ENCODE peak calls at places on chromosomes 13 and 19, in five cellular contexts. M, I, Q, K and E are unnamed samples.

GRCh38 chr13:21894091-21894490 is 223.2 kb downstream of the FGF9 start:
- DNase-seq in M (no peak), I (no peak), Q (no peak), K (no peak), E (peak; percentile 78)

GRCh38 chr19:2089001-2089711 is 7.0 kb downstream of the MOB3A start:
- DNase-seq in K (no peak), I (peak; percentile 65), M (no peak), Q (no peak), E (no peak)

GRCh38 chr13:85864963-85865530 is 65.8 kb upstream of the SLITRK6 start:
- DNase-seq in Q (no peak), M (no peak), K (peak; percentile 10), I (no peak), E (no peak)

GRCh38 chr13:45870232-45870631 is 18.7 kb upstream of the SIAH3 start:
- DNase-seq in I (no peak), K (no peak), Q (no peak), M (no peak), E (no peak)

GRCh38 chr13:50257646-50258045 is 242.4 kb downstream of the KCNRG start:
- DNase-seq in Q (no peak), I (no peak), K (no peak), M (no peak), E (no peak)

GRCh38 chr13:20331949-20332348 is 99.8 kb upstream of the GJB6 start:
- DNase-seq in I (no peak), K (no peak), M (no peak), Q (no peak), E (no peak)

GRCh38 chr13:104014803-104015645 is 948.8 kb upstream of the SLC10A2 start:
- DNase-seq in Q (no peak), I (no peak), M (no peak), K (no peak), E (no peak)

GRCh38 chr19:4295972-4296771 is 6.0 kb downstream of the TMIGD2 start:
- DNase-seq in Q (peak; percentile 38), K (no peak), M (no peak), I (no peak), E (peak; percentile 22)

GRCh38 chr19:8585894-8586750 is 8.9 kb upstream of the MYO1F start:
- DNase-seq in Q (peak; percentile 61), M (no peak), K (peak; percentile 49), I (no peak), E (peak; percentile 66)

GRCh38 chr13:75251188-75251587 is 230.8 kb downstream of the TBC1D4 start:
- DNase-seq in M (no peak), K (no peak), Q (no peak), I (no peak), E (no peak)

GRCh38 chr13:24381539-24382265 is 72.3 kb downstream of the C1QTNF9 start:
- DNase-seq in M (no peak), Q (no peak), I (no peak), K (no peak), E (no peak)

GRCh38 chr19:32555786-32556185 is 25.2 kb upstream of the PDCD5 start:
- DNase-seq in I (no peak), M (no peak), Q (no peak), K (no peak), E (no peak)

DNA sequence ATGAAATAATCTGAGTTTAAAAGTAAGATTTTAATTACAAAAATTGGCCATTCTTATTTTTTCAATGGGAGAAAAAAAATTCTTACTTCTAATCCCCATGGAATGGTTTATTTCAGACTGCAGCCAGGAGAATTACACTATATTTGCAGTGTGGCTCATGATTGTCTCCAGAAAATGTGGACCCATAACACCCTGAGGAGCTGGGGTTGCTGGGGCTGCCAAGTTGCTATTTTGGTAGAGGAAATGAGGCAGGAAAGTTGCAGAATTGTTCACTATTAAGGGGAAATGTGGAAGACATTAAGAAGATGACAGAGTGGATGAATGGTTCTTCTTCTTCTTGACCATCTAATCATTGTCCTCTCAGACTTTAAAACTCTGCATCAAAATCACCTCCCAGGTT is 4.6 kb upstream of the SCEL start:
- DNase-seq in M (no peak), I (no peak), K (no peak), Q (no peak), E (no peak)
- H3K27ac ChIP-seq in M (no peak overlapping the region), I (no peak overlapping the region), K (no peak overlapping the region), Q (no peak overlapping the region), E (no peak overlapping the region)

GRCh38 chr19:14616310-14616870 is 33.5 kb downstream of the CLEC17A start:
- DNase-seq in M (no peak), I (no peak), Q (no peak), K (no peak), E (no peak)
- TF ChIP-seq POLR2AphosphoS5 in M (no peak), I (no peak), Q (no peak), K (no peak), E (no peak)

GRCh38 chr19:36209372-36209771 is 5.1 kb downstream of the ZNF565 start:
- DNase-seq in Q (no peak), I (no peak), M (no peak), K (no peak), E (no peak)
- H3K27ac ChIP-seq in Q (no peak overlapping the region), I (no peak overlapping the region), M (no peak overlapping the region), K (no peak overlapping the region), E (no peak overlapping the region)

GRCh38 chr13:99178636-99179035 is 22.0 kb upstream of the UBAC2 start:
- DNase-seq in K (no peak), Q (no peak), I (no peak), M (no peak), E (no peak)
- TF ChIP-seq POLR2AphosphoS5 in K (no peak), Q (no peak), I (no peak), M (no peak), E (no peak)

GRCh38 chr19:52993342-52994178 is 20.2 kb upstream of the ERVV-1 start:
- DNase-seq in I (peak; percentile 73), K (peak; percentile 32), M (peak; percentile 67), Q (peak; percentile 85), E (peak; percentile 86)

GRCh38 chr19:52991484-52991883 is 22.2 kb upstream of the ERVV-1 start:
- DNase-seq in M (peak; percentile 63), K (no peak), I (no peak), Q (no peak), E (no peak)

GRCh38 chr19:52992109-52993004 is 21.4 kb upstream of the ERVV-1 start:
- DNase-seq in Q (peak; percentile 27), I (peak; percentile 20), K (no peak), M (peak; percentile 24), E (peak; percentile 37)

GRCh38 chr19:52988506-52988905 is 25.2 kb upstream of the ERVV-1 start:
- DNase-seq in M (no peak), K (no peak), Q (no peak), I (no peak), E (no peak)

DNA sequence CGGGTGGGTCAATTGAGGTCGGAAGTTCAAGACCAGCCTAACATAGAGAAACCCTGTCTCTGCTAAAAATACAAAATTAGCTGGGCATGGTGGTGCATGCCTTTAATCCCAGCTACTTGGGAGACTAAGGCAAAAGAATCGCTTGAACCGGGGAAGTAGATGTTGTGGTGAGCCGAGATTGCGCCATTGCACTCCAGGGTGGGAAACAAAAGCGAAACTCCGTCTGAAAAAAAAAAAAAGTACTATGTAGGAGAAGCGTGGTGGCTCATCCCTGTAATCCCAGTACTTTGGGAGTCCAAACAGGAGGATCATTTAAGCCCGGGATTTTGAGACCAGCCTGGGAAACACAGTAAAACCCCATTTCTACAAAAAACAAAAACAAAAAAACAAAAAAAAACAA is 22.7 kb upstream of the ERVV-1 start:
- DNase-seq in M (peak; percentile 52), Q (no peak), K (no peak), I (no peak), E (no peak)
- H3K27ac ChIP-seq in M (peak overlapping the region; percentile 88), Q (no peak overlapping the region), K (no peak overlapping the region), I (no peak overlapping the region), E (no peak overlapping the region)

GRCh38 chr13:33206945-33207615 is 78.5 kb downstream of the STARD13 start:
- DNase-seq in K (no peak), M (no peak), Q (no peak), I (no peak), E (no peak)

GRCh38 chr13:33204130-33204927 is 81.2 kb downstream of the STARD13 start:
- DNase-seq in I (no peak), K (no peak), M (no peak), Q (peak; percentile 31), E (peak; percentile 59)

GRCh38 chr13:33205804-33206221 is 79.7 kb downstream of the STARD13 start:
- DNase-seq in I (no peak), Q (no peak), K (no peak), M (no peak), E (no peak)

GRCh38 chr13:33206425-33206824 is 79.1 kb downstream of the STARD13 start:
- DNase-seq in I (no peak), M (no peak), K (no peak), Q (no peak), E (no peak)

DNA sequence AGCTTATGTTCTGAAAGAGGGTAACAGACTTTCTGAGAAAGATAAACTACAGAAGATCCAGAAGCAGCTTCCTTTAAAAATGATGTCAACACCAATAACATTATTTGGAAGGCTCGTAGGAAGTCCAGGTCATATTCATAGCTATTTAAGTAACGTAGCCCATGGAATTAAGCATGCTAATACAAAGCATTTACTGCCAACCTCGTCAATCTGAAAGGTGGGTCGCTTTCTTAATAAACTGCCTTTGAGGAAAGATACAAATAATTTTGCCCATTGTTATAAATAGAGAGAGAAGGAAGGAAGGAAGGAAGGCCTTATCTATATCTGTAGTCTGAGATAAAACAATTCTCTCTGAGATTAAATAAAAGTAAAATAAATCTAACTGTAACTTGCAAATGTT is 80.3 kb downstream of the STARD13 start:
- DNase-seq in I (no peak), M (no peak), Q (no peak), K (no peak), E (no peak)
- TF ChIP-seq POLR2AphosphoS5 in I (no peak), M (no peak), Q (no peak), K (no peak), E (no peak)

GRCh38 chr19:40803170-40803856 is 4.3 kb downstream of the EGLN2 start:
- DNase-seq in M (no peak), K (no peak), Q (no peak), I (no peak), E (no peak)
- H3K27ac ChIP-seq in M (peak overlapping the region; percentile 39), K (peak overlapping the region; percentile 33), Q (peak overlapping the region; percentile 99), I (peak overlapping the region; percentile 94), E (peak overlapping the region; percentile 96)

DNA sequence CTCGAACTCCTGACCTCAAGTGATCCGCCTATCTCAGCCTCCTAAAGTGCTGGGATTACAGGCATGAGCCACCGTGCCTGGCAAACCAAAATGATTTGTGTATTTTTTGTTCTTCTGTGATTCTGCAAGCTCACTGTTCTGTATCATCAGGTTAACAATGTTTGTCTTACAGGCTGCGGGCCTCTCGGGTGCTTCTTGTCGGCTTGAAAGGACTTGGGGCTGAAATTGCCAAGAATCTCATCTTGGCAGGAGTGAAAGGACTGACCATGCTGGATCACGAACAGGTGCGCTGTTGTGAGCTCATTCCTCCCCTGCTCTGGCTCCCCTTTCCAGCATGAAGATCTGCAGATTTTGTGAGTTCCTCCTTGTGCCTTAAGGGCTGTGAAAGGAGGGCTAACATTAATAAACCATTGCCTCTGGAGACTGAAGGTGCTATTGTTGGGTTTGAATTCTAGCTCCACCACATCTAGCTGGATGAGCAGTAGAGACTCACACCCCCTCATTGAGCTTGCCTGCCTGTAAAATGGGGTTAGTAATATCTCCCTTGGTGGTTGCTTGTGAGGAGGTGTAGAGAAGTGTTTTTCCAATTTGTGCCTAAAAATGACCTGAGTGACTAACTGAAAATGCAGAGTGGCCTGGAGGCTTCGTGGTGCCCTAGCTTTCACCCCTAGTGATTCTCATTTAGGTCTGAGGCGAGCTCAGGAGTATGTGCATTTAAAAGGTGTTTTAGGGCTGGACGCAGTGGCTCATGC is 12.9 kb downstream of the SAE1 start:
- DNase-seq in Q (no peak), I (no peak), M (no peak), K (no peak), E (peak; percentile 9)
- TF ChIP-seq POLR2AphosphoS5 in Q (no peak), I (no peak), M (no peak), K (no peak), E (peak; percentile 59)